ENCODE peak calls at places on chromosome 19, in ten cellular contexts. One of them, this sample, is unnamed.

GRCh38 chr19:57302727-57303401 is 17.4 kb upstream of the ZNF543 start:
- DNase-seq in HCT116: no peak
- DNase-seq in GM12891: no peak
- DNase-seq in H1: no peak
- DNase-seq in Panc1: no peak
- DNase-seq in GM23338: peak
- DNase-seq in stomach: no peak
- DNase-seq in breast epithelium: no peak
- DNase-seq in spleen: no peak
- DNase-seq in prostate gland: no peak
- DNase-seq in this sample: no peak

GRCh38 chr19:49890349-49891311 is 6.1 kb downstream of the IL4I1 start:
- DNase-seq in prostate gland: no peak
- DNase-seq in breast epithelium: no peak
- DNase-seq in stomach: peak
- DNase-seq in H1: peak
- DNase-seq in spleen: peak
- DNase-seq in Panc1: no peak
- DNase-seq in GM12891: peak
- DNase-seq in HCT116: no peak
- DNase-seq in GM23338: peak
- DNase-seq in this sample: no peak

GRCh38 chr19:58513694-58514563 is 2.1 kb upstream of the SLC27A5 start:
- DNase-seq in spleen: peak
- DNase-seq in GM23338: peak
- DNase-seq in GM12891: peak
- DNase-seq in H1: peak
- DNase-seq in breast epithelium: peak
- DNase-seq in HCT116: peak
- DNase-seq in stomach: peak
- DNase-seq in Panc1: peak
- DNase-seq in prostate gland: peak
- DNase-seq in this sample: peak

GRCh38 chr19:2259331-2259730 is 3.1 kb upstream of the JSRP1 start:
- DNase-seq in GM12891: no peak
- DNase-seq in HCT116: no peak
- DNase-seq in Panc1: no peak
- DNase-seq in spleen: no peak
- DNase-seq in GM23338: no peak
- DNase-seq in H1: no peak
- DNase-seq in prostate gland: no peak
- DNase-seq in stomach: no peak
- DNase-seq in breast epithelium: no peak
- DNase-seq in this sample: no peak

GRCh38 chr19:6061420-6062130 is 48.7 kb downstream of the RFX2 start:
- DNase-seq in Panc1: no peak
- DNase-seq in prostate gland: peak
- DNase-seq in stomach: no peak
- DNase-seq in GM23338: no peak
- DNase-seq in GM12891: no peak
- DNase-seq in spleen: no peak
- DNase-seq in HCT116: no peak
- DNase-seq in H1: no peak
- DNase-seq in breast epithelium: peak
- DNase-seq in this sample: no peak

GRCh38 chr19:18098891-18099622 is 1.5 kb downstream of the MAST3 start:
- DNase-seq in GM23338: peak
- DNase-seq in GM12891: peak
- DNase-seq in Panc1: no peak
- DNase-seq in HCT116: no peak
- DNase-seq in stomach: peak
- DNase-seq in breast epithelium: no peak
- DNase-seq in spleen: peak
- DNase-seq in H1: no peak
- DNase-seq in prostate gland: no peak
- DNase-seq in this sample: no peak

GRCh38 chr19:27974082-27974513 is 1238.9 kb downstream of the UQCRFS1 start:
- DNase-seq in GM23338: peak
- DNase-seq in GM12891: no peak
- DNase-seq in breast epithelium: no peak
- DNase-seq in Panc1: no peak
- DNase-seq in prostate gland: no peak
- DNase-seq in stomach: peak
- DNase-seq in spleen: no peak
- DNase-seq in H1: peak
- DNase-seq in HCT116: no peak
- DNase-seq in this sample: no peak

GRCh38 chr19:16447015-16447384 is 24.8 kb downstream of the EPS15L1 start:
- DNase-seq in spleen: peak
- DNase-seq in GM23338: no peak
- DNase-seq in H1: no peak
- DNase-seq in HCT116: no peak
- DNase-seq in GM12891: no peak
- DNase-seq in Panc1: no peak
- DNase-seq in stomach: peak
- DNase-seq in breast epithelium: no peak
- DNase-seq in prostate gland: no peak
- DNase-seq in this sample: peak

GRCh38 chr19:4077800-4078683 is 11.3 kb upstream of the ZBTB7A start:
- DNase-seq in GM23338: peak
- DNase-seq in prostate gland: no peak
- DNase-seq in Panc1: no peak
- DNase-seq in spleen: peak
- DNase-seq in stomach: peak
- DNase-seq in HCT116: no peak
- DNase-seq in breast epithelium: peak
- DNase-seq in GM12891: peak
- DNase-seq in H1: no peak
- DNase-seq in this sample: no peak

GRCh38 chr19:13060964-13061927 is 41.4 kb downstream of the LYL1 start:
- DNase-seq in stomach: peak
- DNase-seq in H1: peak
- DNase-seq in GM12891: peak
- DNase-seq in prostate gland: peak
- DNase-seq in GM23338: peak
- DNase-seq in breast epithelium: peak
- DNase-seq in Panc1: peak
- DNase-seq in HCT116: peak
- DNase-seq in spleen: peak
- DNase-seq in this sample: no peak
- TF ChIP-seq POLR2AphosphoS5 in stomach: peak
- TF ChIP-seq POLR2AphosphoS5 in H1: no peak
- TF ChIP-seq POLR2AphosphoS5 in GM12891: no peak
- TF ChIP-seq POLR2AphosphoS5 in prostate gland: peak
- TF ChIP-seq POLR2AphosphoS5 in GM23338: no peak
- TF ChIP-seq POLR2AphosphoS5 in breast epithelium: peak
- TF ChIP-seq POLR2AphosphoS5 in Panc1: no peak
- TF ChIP-seq POLR2AphosphoS5 in HCT116: no peak
- TF ChIP-seq POLR2AphosphoS5 in spleen: peak
- TF ChIP-seq POLR2AphosphoS5 in this sample: no peak

DNA sequence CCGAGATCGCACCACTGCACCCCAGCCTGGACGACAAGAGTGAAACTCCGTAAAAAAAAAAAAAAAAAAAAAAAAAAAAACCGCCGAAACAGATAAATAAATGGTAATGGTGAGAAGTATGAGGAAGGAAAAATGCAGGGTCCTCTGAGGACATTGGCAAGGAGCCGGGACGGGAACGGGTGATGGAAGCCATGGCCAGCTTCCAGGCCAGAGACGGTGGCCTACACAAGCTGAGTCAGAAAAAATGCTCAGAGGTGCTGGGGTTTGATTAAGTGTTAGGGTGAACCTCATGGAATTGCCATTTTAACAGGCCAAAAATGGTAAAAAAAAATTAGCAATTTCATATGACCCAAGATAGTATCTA is 873 bp upstream of the ZSWIM4 start:
- DNase-seq in H1: no peak
- DNase-seq in prostate gland: peak
- DNase-seq in spleen: peak
- DNase-seq in stomach: peak
- DNase-seq in GM12891: no peak
- DNase-seq in HCT116: no peak
- DNase-seq in GM23338: peak
- DNase-seq in Panc1: no peak
- DNase-seq in breast epithelium: peak
- DNase-seq in this sample: no peak
- TF ChIP-seq POLR2AphosphoS5 in H1: no peak
- TF ChIP-seq POLR2AphosphoS5 in prostate gland: peak
- TF ChIP-seq POLR2AphosphoS5 in spleen: no peak
- TF ChIP-seq POLR2AphosphoS5 in stomach: peak
- TF ChIP-seq POLR2AphosphoS5 in GM12891: no peak
- TF ChIP-seq POLR2AphosphoS5 in HCT116: no peak
- TF ChIP-seq POLR2AphosphoS5 in GM23338: no peak
- TF ChIP-seq POLR2AphosphoS5 in Panc1: no peak
- TF ChIP-seq POLR2AphosphoS5 in breast epithelium: peak
- TF ChIP-seq POLR2AphosphoS5 in this sample: no peak

DNA sequence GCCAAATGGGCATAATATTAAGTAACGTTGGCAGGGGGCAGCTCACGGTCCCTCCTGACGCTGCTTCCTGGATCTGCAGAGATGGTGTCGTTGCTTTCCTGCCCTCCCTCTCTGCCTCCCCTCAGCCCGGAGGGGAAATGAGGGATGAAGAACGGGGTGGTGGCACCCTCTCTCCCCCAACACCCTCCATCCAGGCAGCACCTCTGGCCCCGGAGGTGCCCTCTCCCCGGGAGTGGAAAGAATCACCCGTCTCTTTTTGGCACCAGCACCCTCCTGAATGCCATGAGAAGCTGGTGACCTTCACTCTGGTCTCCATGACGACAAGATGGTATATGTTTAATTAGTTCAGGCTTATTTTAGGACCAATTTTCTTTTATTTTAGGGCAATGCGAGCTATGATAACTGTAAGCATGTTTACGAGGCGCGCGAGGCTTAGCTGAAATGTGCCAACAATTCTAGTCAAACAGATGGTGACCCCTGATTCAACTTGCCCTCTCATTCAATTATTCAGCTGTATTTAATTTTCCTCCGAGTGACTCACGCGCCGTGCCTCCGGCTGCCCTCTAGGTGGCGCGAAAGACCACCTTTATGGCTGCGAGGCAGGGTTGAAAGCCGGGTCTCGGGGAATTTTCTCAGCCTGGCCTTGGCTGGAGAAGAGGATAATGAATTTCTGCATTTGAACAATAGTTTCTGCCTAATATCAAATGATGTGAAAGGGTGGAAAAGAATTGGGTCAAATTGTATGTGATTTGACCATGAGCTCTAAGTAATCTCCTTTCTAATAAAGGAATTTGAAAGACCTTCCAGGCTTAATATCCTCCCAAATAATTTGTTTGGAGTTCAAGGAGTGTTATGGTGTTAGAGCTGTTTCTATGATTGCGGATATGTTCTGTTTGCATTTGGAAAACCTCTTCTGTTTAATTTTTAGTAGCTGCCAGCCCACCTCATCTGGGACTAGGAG is 310.7 kb downstream of the ZNF536 start:
- DNase-seq in HCT116: peak
- DNase-seq in spleen: peak
- DNase-seq in breast epithelium: peak
- DNase-seq in Panc1: peak
- DNase-seq in GM12891: peak
- DNase-seq in H1: peak
- DNase-seq in GM23338: peak
- DNase-seq in stomach: peak
- DNase-seq in prostate gland: peak
- DNase-seq in this sample: no peak
- TF ChIP-seq POLR2AphosphoS5 in HCT116: no peak
- TF ChIP-seq POLR2AphosphoS5 in spleen: no peak
- TF ChIP-seq POLR2AphosphoS5 in breast epithelium: peak
- TF ChIP-seq POLR2AphosphoS5 in Panc1: no peak
- TF ChIP-seq POLR2AphosphoS5 in GM12891: no peak
- TF ChIP-seq POLR2AphosphoS5 in H1: no peak
- TF ChIP-seq POLR2AphosphoS5 in GM23338: no peak
- TF ChIP-seq POLR2AphosphoS5 in stomach: peak
- TF ChIP-seq POLR2AphosphoS5 in prostate gland: peak
- TF ChIP-seq POLR2AphosphoS5 in this sample: peak

GRCh38 chr19:51439021-51439465 is 19.2 kb downstream of the SIGLEC8 start:
- DNase-seq in prostate gland: no peak
- DNase-seq in HCT116: no peak
- DNase-seq in H1: no peak
- DNase-seq in Panc1: no peak
- DNase-seq in GM12891: no peak
- DNase-seq in spleen: peak
- DNase-seq in stomach: no peak
- DNase-seq in GM23338: peak
- DNase-seq in breast epithelium: no peak
- DNase-seq in this sample: no peak

GRCh38 chr19:51440052-51440451 is 18.2 kb downstream of the SIGLEC8 start:
- DNase-seq in breast epithelium: no peak
- DNase-seq in H1: no peak
- DNase-seq in Panc1: no peak
- DNase-seq in HCT116: no peak
- DNase-seq in GM12891: no peak
- DNase-seq in prostate gland: no peak
- DNase-seq in spleen: peak
- DNase-seq in GM23338: no peak
- DNase-seq in stomach: no peak
- DNase-seq in this sample: no peak

GRCh38 chr19:51440846-51441409 is 17.3 kb downstream of the SIGLEC8 start:
- DNase-seq in GM12891: no peak
- DNase-seq in prostate gland: no peak
- DNase-seq in Panc1: no peak
- DNase-seq in stomach: no peak
- DNase-seq in GM23338: no peak
- DNase-seq in HCT116: no peak
- DNase-seq in spleen: peak
- DNase-seq in H1: no peak
- DNase-seq in breast epithelium: no peak
- DNase-seq in this sample: no peak

DNA sequence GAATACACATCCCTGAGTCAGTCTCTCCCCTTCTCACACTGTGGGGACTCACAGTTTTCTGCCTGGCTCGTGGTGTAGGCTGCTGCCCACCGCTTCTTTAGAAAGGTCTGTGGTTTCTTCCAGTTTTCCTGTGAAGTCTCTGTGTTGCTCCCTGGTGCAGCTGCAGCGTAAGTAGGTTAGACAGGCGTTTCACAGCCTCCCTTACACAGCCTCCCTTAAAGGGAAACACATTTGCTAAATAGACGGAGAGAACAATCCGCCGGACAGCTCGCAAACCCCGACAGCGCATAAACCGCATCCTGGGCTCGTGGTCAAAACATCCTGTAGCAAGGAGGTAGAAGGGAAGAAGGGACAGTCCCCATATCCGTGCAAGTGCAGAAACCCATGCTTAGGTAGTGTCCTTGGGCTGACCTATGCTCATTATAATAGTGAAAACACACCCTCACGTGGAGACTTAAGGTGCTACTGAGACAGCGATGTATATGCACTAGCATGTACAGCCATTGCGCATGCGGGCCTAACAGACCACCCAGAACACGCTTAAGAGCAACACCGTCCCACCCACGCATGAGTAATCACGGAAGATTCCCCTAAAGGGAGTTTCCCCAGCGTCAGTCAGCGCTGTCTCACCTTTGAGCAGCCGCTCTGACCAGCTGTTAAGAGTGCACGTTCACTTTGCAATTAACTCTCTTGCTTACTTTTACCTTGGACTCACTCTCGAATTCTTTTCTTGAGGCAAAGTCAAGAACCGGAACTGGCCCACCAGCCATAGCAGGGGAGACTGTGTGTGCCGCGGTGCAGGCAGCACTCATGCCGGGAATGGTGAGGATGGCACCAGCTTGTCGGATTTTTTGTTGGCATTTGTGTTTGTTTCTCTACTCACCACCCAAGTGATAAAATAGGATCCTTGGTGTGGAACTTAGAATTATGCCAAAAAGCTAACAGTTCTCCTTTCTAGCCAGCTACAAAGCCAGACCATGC is 16.6 kb downstream of the SIGLEC8 start:
- DNase-seq in GM12891: peak
- DNase-seq in H1: no peak
- DNase-seq in breast epithelium: no peak
- DNase-seq in GM23338: no peak
- DNase-seq in stomach: peak
- DNase-seq in spleen: peak
- DNase-seq in prostate gland: no peak
- DNase-seq in Panc1: no peak
- DNase-seq in HCT116: no peak
- DNase-seq in this sample: no peak
- TF ChIP-seq POLR2AphosphoS5 in GM12891: no peak
- TF ChIP-seq POLR2AphosphoS5 in H1: no peak
- TF ChIP-seq POLR2AphosphoS5 in breast epithelium: no peak
- TF ChIP-seq POLR2AphosphoS5 in GM23338: no peak
- TF ChIP-seq POLR2AphosphoS5 in stomach: no peak
- TF ChIP-seq POLR2AphosphoS5 in spleen: no peak
- TF ChIP-seq POLR2AphosphoS5 in prostate gland: no peak
- TF ChIP-seq POLR2AphosphoS5 in Panc1: no peak
- TF ChIP-seq POLR2AphosphoS5 in HCT116: no peak
- TF ChIP-seq POLR2AphosphoS5 in this sample: no peak